ENCODE peak calls at places on chromosome 11, in ten cellular contexts. X, N, R, A, M, U, C, Z, F and O are unnamed samples.

GRCh38 chr11:40139507-40139906 is 1319.9 kb downstream of the LRRC4C start:
- DNase-seq in X (no peak), U (no peak), R (no peak), A (no peak), M (no peak), F (no peak), N (no peak), C (no peak), Z (no peak), O (no peak)

GRCh38 chr11:105489431-105489830 is 120.4 kb upstream of the GRIA4 start:
- DNase-seq in N (no peak), R (no peak), F (no peak), C (no peak), M (no peak), X (no peak), Z (no peak), A (peak; percentile 40), U (no peak), O (no peak)

GRCh38 chr11:119488256-119488995 is 65.5 kb upstream of the THY1 start:
- DNase-seq in U (peak; percentile 4), R (no peak), M (no peak), N (no peak), C (no peak), Z (no peak), A (no peak), F (peak; percentile 34), X (no peak), O (no peak)

GRCh38 chr11:66006891-66007176 is 4.5 kb downstream of the BANF1 start:
- DNase-seq in M (no peak), F (no peak), A (no peak), C (no peak), N (no peak), Z (no peak), U (no peak), X (no peak), R (no peak), O (no peak)

GRCh38 chr11:111387318-111387863 is 8.3 kb upstream of the POU2AF1 start:
- DNase-seq in R (no peak), C (no peak), M (peak; percentile 90), A (no peak), U (no peak), F (peak; percentile 91), N (peak; percentile 84), Z (no peak), X (no peak), O (peak; percentile 89)

GRCh38 chr11:40403321-40403720 is 1056.1 kb downstream of the LRRC4C start:
- DNase-seq in F (no peak), A (no peak), C (no peak), R (no peak), U (no peak), Z (no peak), M (no peak), N (no peak), X (no peak), O (no peak)

GRCh38 chr11:299081-299891 is at the start of gene IFITM5:
- DNase-seq in N (peak; percentile 44), A (no peak), C (no peak), X (peak; percentile 49), M (no peak), Z (no peak), U (no peak), R (no peak), F (peak; percentile 42), O (peak; percentile 52)

GRCh38 chr11:70702040-70702648 is 303.8 kb downstream of the CTTN start:
- DNase-seq in A (no peak), M (no peak), N (no peak), F (no peak), C (no peak), Z (no peak), X (no peak), R (no peak), U (no peak), O (no peak)

GRCh38 chr11:66336234-66337102 is at the start of gene RIN1:
- DNase-seq in N (peak; percentile 65), M (peak; percentile 71), U (peak; percentile 51), F (peak; percentile 73), Z (peak; percentile 88), R (no peak), A (peak; percentile 58), C (peak; percentile 87), X (peak; percentile 74), O (peak; percentile 75)

GRCh38 chr11:114279778-114280532 is 16.2 kb upstream of the NNMT start:
- DNase-seq in U (peak; percentile 44), R (peak; percentile 58), F (no peak), M (no peak), A (no peak), C (no peak), Z (no peak), N (no peak), X (no peak), O (no peak)

GRCh38 chr11:115974703-115975102 is 470.5 kb upstream of the CADM1 start:
- DNase-seq in F (no peak), M (no peak), R (no peak), U (no peak), N (no peak), C (no peak), A (no peak), Z (peak; percentile 21), X (no peak), O (no peak)

GRCh38 chr11:8338138-8338537 is 74.5 kb upstream of the LMO1 start:
- DNase-seq in X (peak; percentile 70), R (no peak), U (no peak), A (peak; percentile 57), N (peak; percentile 72), M (peak; percentile 61), C (peak; percentile 55), F (peak; percentile 73), Z (peak; percentile 74), O (peak; percentile 70)

GRCh38 chr11:57885298-57886035 is 123.9 kb downstream of the CTNND1 start:
- DNase-seq in X (no peak), N (no peak), M (no peak), A (peak; percentile 66), U (no peak), Z (peak; percentile 65), C (peak; percentile 43), R (no peak), F (no peak), O (no peak)

GRCh38 chr11:18650859-18651557 is 16.9 kb upstream of the SPTY2D1 start:
- DNase-seq in X (no peak), A (no peak), Z (peak; percentile 94), C (peak; percentile 66), M (peak; percentile 59), F (no peak), R (no peak), U (peak; percentile 23), N (peak; percentile 51), O (peak; percentile 44)

DNA sequence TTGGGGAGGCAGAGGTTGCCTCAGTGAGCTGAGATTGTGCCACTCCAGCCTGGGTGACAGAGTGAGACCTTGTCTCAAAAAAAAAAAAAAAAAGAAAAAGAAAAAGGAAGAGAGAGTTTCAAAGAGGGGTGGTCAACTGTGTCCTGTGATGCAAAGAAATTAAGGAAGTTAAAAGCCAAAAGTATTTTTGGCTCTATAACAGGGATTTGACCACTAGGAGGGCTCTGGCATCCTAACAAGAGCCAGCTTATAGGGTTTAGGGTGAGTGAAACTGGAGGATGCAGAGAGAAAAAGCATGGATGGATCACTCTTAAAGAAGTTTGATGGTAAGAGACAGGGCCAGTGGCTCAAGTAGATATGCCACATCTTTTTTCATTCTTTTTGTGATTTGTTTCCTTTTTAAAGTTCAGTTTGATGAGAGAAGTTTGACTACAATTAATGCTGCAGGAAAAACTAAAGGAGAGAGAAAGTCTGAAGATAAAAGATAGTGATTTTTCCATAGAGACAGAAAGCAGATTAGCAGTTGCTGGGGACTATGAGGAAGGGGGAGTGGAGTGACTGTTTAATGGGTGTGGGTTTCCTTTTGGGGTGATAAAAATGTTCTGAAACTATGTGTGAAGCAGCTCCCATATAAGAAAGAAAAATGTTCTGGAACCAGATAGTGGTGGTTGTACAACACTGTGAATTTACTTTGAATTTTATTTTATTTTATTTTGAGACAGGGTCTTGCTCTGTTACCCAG is 11.1 kb upstream of the MICAL2 start:
- DNase-seq in M (no peak), A (no peak), C (no peak), N (no peak), U (no peak), Z (no peak), X (no peak), R (no peak), F (no peak), O (no peak)
- TF ChIP-seq CTCF in M (no peak), A (peak; percentile 22), C (peak; percentile 2), N (no peak), U (no peak), Z (no peak), X (no peak), R (no peak), F (no peak), O (no peak)

DNA sequence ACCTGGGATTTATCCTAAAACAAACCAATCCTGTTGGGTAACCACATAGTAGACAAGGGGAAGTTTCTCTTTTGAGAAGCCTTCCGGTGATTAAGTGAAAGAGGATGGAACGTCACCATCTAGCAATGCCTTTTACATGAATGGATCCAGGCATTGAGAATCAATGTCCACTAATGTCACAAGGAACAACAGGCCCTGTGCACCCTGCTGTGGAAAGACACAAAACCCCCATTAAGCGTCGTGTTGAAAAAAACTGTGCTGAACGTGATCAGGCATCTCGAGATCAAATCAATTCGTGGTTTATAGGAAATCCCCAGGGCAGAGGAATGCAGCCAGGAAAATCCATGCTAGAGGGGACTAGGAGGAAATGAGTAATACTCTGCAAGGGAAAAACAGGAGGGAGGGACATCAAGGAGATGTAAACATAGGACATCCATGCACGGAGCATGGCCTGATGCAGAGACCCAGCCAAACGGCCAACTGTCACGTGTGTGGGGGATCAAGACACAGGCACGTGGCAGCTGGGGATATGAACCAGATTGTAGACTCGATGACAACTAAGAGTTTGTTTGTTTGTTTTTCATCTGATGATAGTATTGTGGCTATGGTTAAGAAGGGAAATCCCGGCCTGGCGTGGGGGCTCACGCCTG is 38.6 kb upstream of the CARS1 start:
- DNase-seq in C (no peak), F (peak; percentile 22), R (no peak), X (no peak), A (no peak), M (no peak), U (peak; percentile 52), Z (no peak), N (peak; percentile 43), O (no peak)
- H3K4me3 ChIP-seq in C (no peak overlapping the region), F (no peak overlapping the region), R (no peak overlapping the region), X (no peak overlapping the region), A (no peak overlapping the region), M (no peak overlapping the region), U (no peak overlapping the region), Z (no peak overlapping the region), N (no peak overlapping the region), O (no peak overlapping the region)

GRCh38 chr11:67355023-67355793 is 1.9 kb upstream of the POLD4 start:
- DNase-seq in X (no peak), R (no peak), F (no peak), C (no peak), M (no peak), A (no peak), U (no peak), N (no peak), Z (no peak), O (peak; percentile 65)
- H3K4me1 ChIP-seq in X (peaks cover 22% of the 10 kb centered on the region), R (peaks cover 78% of the 10 kb centered on the region), F (peaks cover 56% of the 10 kb centered on the region), C (peaks cover 45% of the 10 kb centered on the region), M (peaks cover 63% of the 10 kb centered on the region), A (peaks cover 10% of the 10 kb centered on the region), U (peaks cover 68% of the 10 kb centered on the region), N (peaks cover 68% of the 10 kb centered on the region), Z (peaks cover 9% of the 10 kb centered on the region), O (peaks cover 57% of the 10 kb centered on the region)

DNA sequence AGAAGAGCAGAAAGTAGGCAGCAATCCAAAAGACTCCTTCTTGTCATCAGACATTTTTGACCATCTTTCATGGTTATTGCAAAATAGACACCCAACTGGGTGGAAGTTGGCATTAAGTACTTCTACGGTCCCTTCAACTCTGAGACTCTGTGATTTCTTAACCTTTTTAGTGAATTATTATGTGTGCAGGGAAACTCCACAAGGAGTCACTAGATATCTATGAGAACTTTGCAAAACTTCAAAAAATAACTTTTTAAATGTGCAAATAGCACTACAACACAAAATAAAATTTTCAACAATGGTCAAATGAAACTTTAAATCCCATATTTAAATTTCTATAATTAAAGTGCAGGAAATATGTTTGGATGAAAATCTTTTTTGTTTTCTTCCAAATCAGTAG is 88.7 kb downstream of the SLC17A6 start:
- DNase-seq in Z (no peak), F (no peak), X (no peak), A (no peak), U (no peak), C (no peak), M (no peak), R (no peak), N (no peak), O (no peak)
- TF ChIP-seq CTCF in Z (no peak), F (no peak), X (no peak), A (peak; percentile 11), U (no peak), C (peak; percentile 6), M (no peak), R (no peak), N (no peak), O (no peak)